ENCODE peak calls at places on chromosome 12, in eight cellular contexts. One of them, this sample, is unnamed.

GRCh38 chr12:69168828-69169227 is 70.5 kb upstream of the CPSF6 start:
- DNase-seq in activated CD4-positive, alpha-beta memory T cell treated with anti-CD3 and anti-CD28 coated beads, Interleukin-2, amount 10 ng/mL, durations not matched to agents 7 days and 5 days: no peak
- DNase-seq in stimulated activated CD8-positive, alpha-beta memory T cell treated with anti-CD3 and anti-CD28 coated beads, Interleukin-7, amount 100 ng/mL, for 1 hour: no peak
- DNase-seq in activated CD8-positive, alpha-beta T cell treated with anti-CD3 and anti-CD28 coated beads, Interleukin-2, amount 10 ng/mL, durations not matched to agents 7 days and 5 days: no peak
- DNase-seq in H9: no peak
- DNase-seq in amniotic stem cell: no peak
- DNase-seq in neural crest cell: no peak
- DNase-seq in pulmonary artery endothelial cell: no peak
- DNase-seq in this sample: no peak

GRCh38 chr12:121893901-121894540 is 5.4 kb downstream of the PSMD9 start:
- DNase-seq in pulmonary artery endothelial cell: peak; percentile 17
- DNase-seq in neural crest cell: no peak
- DNase-seq in activated CD4-positive, alpha-beta memory T cell treated with anti-CD3 and anti-CD28 coated beads, Interleukin-2, amount 10 ng/mL, durations not matched to agents 7 days and 5 days: no peak
- DNase-seq in activated CD8-positive, alpha-beta T cell treated with anti-CD3 and anti-CD28 coated beads, Interleukin-2, amount 10 ng/mL, durations not matched to agents 7 days and 5 days: peak; percentile 41
- DNase-seq in H9: peak; percentile 66
- DNase-seq in amniotic stem cell: peak; percentile 29
- DNase-seq in stimulated activated CD8-positive, alpha-beta memory T cell treated with anti-CD3 and anti-CD28 coated beads, Interleukin-7, amount 100 ng/mL, for 1 hour: no peak
- DNase-seq in this sample: no peak

GRCh38 chr12:103930787-103931536 is 752 bp downstream of the HSP90B1 start:
- DNase-seq in activated CD8-positive, alpha-beta T cell treated with anti-CD3 and anti-CD28 coated beads, Interleukin-2, amount 10 ng/mL, durations not matched to agents 7 days and 5 days: no peak
- DNase-seq in neural crest cell: peak; percentile 6
- DNase-seq in stimulated activated CD8-positive, alpha-beta memory T cell treated with anti-CD3 and anti-CD28 coated beads, Interleukin-7, amount 100 ng/mL, for 1 hour: no peak
- DNase-seq in activated CD4-positive, alpha-beta memory T cell treated with anti-CD3 and anti-CD28 coated beads, Interleukin-2, amount 10 ng/mL, durations not matched to agents 7 days and 5 days: peak; percentile 25
- DNase-seq in amniotic stem cell: no peak
- DNase-seq in H9: peak; percentile 32
- DNase-seq in pulmonary artery endothelial cell: no peak
- DNase-seq in this sample: no peak

GRCh38 chr12:27498761-27499160 is 25.2 kb upstream of the PPFIBP1 start:
- DNase-seq in activated CD4-positive, alpha-beta memory T cell treated with anti-CD3 and anti-CD28 coated beads, Interleukin-2, amount 10 ng/mL, durations not matched to agents 7 days and 5 days: no peak
- DNase-seq in neural crest cell: no peak
- DNase-seq in H9: no peak
- DNase-seq in activated CD8-positive, alpha-beta T cell treated with anti-CD3 and anti-CD28 coated beads, Interleukin-2, amount 10 ng/mL, durations not matched to agents 7 days and 5 days: no peak
- DNase-seq in pulmonary artery endothelial cell: no peak
- DNase-seq in amniotic stem cell: no peak
- DNase-seq in stimulated activated CD8-positive, alpha-beta memory T cell treated with anti-CD3 and anti-CD28 coated beads, Interleukin-7, amount 100 ng/mL, for 1 hour: no peak
- DNase-seq in this sample: no peak

GRCh38 chr12:40312982-40313576 is 88.3 kb downstream of the LRRK2 start:
- DNase-seq in stimulated activated CD8-positive, alpha-beta memory T cell treated with anti-CD3 and anti-CD28 coated beads, Interleukin-7, amount 100 ng/mL, for 1 hour: no peak
- DNase-seq in activated CD4-positive, alpha-beta memory T cell treated with anti-CD3 and anti-CD28 coated beads, Interleukin-2, amount 10 ng/mL, durations not matched to agents 7 days and 5 days: no peak
- DNase-seq in H9: no peak
- DNase-seq in activated CD8-positive, alpha-beta T cell treated with anti-CD3 and anti-CD28 coated beads, Interleukin-2, amount 10 ng/mL, durations not matched to agents 7 days and 5 days: no peak
- DNase-seq in pulmonary artery endothelial cell: peak; percentile 8
- DNase-seq in amniotic stem cell: peak; percentile 14
- DNase-seq in neural crest cell: no peak
- DNase-seq in this sample: no peak

GRCh38 chr12:6462234-6462995 is 8.1 kb downstream of the VAMP1 start:
- DNase-seq in pulmonary artery endothelial cell: no peak
- DNase-seq in activated CD8-positive, alpha-beta T cell treated with anti-CD3 and anti-CD28 coated beads, Interleukin-2, amount 10 ng/mL, durations not matched to agents 7 days and 5 days: peak; percentile 62
- DNase-seq in stimulated activated CD8-positive, alpha-beta memory T cell treated with anti-CD3 and anti-CD28 coated beads, Interleukin-7, amount 100 ng/mL, for 1 hour: no peak
- DNase-seq in H9: no peak
- DNase-seq in neural crest cell: no peak
- DNase-seq in amniotic stem cell: no peak
- DNase-seq in activated CD4-positive, alpha-beta memory T cell treated with anti-CD3 and anti-CD28 coated beads, Interleukin-2, amount 10 ng/mL, durations not matched to agents 7 days and 5 days: peak; percentile 51
- DNase-seq in this sample: peak; percentile 57

GRCh38 chr12:100826323-100826722 is 31.7 kb downstream of the ANO4 start:
- DNase-seq in neural crest cell: peak; percentile 60
- DNase-seq in pulmonary artery endothelial cell: no peak
- DNase-seq in activated CD8-positive, alpha-beta T cell treated with anti-CD3 and anti-CD28 coated beads, Interleukin-2, amount 10 ng/mL, durations not matched to agents 7 days and 5 days: peak; percentile 46
- DNase-seq in stimulated activated CD8-positive, alpha-beta memory T cell treated with anti-CD3 and anti-CD28 coated beads, Interleukin-7, amount 100 ng/mL, for 1 hour: no peak
- DNase-seq in amniotic stem cell: peak; percentile 29
- DNase-seq in H9: peak; percentile 55
- DNase-seq in activated CD4-positive, alpha-beta memory T cell treated with anti-CD3 and anti-CD28 coated beads, Interleukin-2, amount 10 ng/mL, durations not matched to agents 7 days and 5 days: peak; percentile 29
- DNase-seq in this sample: no peak

GRCh38 chr12:124700810-124701594 is 133.6 kb upstream of the NCOR2 start:
- DNase-seq in amniotic stem cell: no peak
- DNase-seq in activated CD4-positive, alpha-beta memory T cell treated with anti-CD3 and anti-CD28 coated beads, Interleukin-2, amount 10 ng/mL, durations not matched to agents 7 days and 5 days: no peak
- DNase-seq in neural crest cell: no peak
- DNase-seq in stimulated activated CD8-positive, alpha-beta memory T cell treated with anti-CD3 and anti-CD28 coated beads, Interleukin-7, amount 100 ng/mL, for 1 hour: no peak
- DNase-seq in pulmonary artery endothelial cell: no peak
- DNase-seq in activated CD8-positive, alpha-beta T cell treated with anti-CD3 and anti-CD28 coated beads, Interleukin-2, amount 10 ng/mL, durations not matched to agents 7 days and 5 days: no peak
- DNase-seq in H9: peak; percentile 34
- DNase-seq in this sample: no peak

GRCh38 chr12:25054783-25055144 is 105.9 kb upstream of the BCAT1 start:
- DNase-seq in amniotic stem cell: no peak
- DNase-seq in stimulated activated CD8-positive, alpha-beta memory T cell treated with anti-CD3 and anti-CD28 coated beads, Interleukin-7, amount 100 ng/mL, for 1 hour: no peak
- DNase-seq in activated CD4-positive, alpha-beta memory T cell treated with anti-CD3 and anti-CD28 coated beads, Interleukin-2, amount 10 ng/mL, durations not matched to agents 7 days and 5 days: peak; percentile 75
- DNase-seq in pulmonary artery endothelial cell: no peak
- DNase-seq in neural crest cell: no peak
- DNase-seq in H9: no peak
- DNase-seq in activated CD8-positive, alpha-beta T cell treated with anti-CD3 and anti-CD28 coated beads, Interleukin-2, amount 10 ng/mL, durations not matched to agents 7 days and 5 days: peak; percentile 76
- DNase-seq in this sample: no peak

GRCh38 chr12:3901116-3901515 is 27.9 kb upstream of the PARP11 start:
- DNase-seq in neural crest cell: no peak
- DNase-seq in amniotic stem cell: no peak
- DNase-seq in activated CD4-positive, alpha-beta memory T cell treated with anti-CD3 and anti-CD28 coated beads, Interleukin-2, amount 10 ng/mL, durations not matched to agents 7 days and 5 days: no peak
- DNase-seq in H9: no peak
- DNase-seq in pulmonary artery endothelial cell: no peak
- DNase-seq in stimulated activated CD8-positive, alpha-beta memory T cell treated with anti-CD3 and anti-CD28 coated beads, Interleukin-7, amount 100 ng/mL, for 1 hour: no peak
- DNase-seq in activated CD8-positive, alpha-beta T cell treated with anti-CD3 and anti-CD28 coated beads, Interleukin-2, amount 10 ng/mL, durations not matched to agents 7 days and 5 days: no peak
- DNase-seq in this sample: no peak

GRCh38 chr12:124938606-124939427 is 24.4 kb upstream of the UBC start:
- DNase-seq in activated CD4-positive, alpha-beta memory T cell treated with anti-CD3 and anti-CD28 coated beads, Interleukin-2, amount 10 ng/mL, durations not matched to agents 7 days and 5 days: peak; percentile 66
- DNase-seq in stimulated activated CD8-positive, alpha-beta memory T cell treated with anti-CD3 and anti-CD28 coated beads, Interleukin-7, amount 100 ng/mL, for 1 hour: no peak
- DNase-seq in activated CD8-positive, alpha-beta T cell treated with anti-CD3 and anti-CD28 coated beads, Interleukin-2, amount 10 ng/mL, durations not matched to agents 7 days and 5 days: peak; percentile 79
- DNase-seq in neural crest cell: no peak
- DNase-seq in pulmonary artery endothelial cell: peak; percentile 78
- DNase-seq in amniotic stem cell: no peak
- DNase-seq in H9: peak; percentile 71
- DNase-seq in this sample: no peak

GRCh38 chr12:76043377-76043776 is 11.8 kb upstream of the PHLDA1 start:
- DNase-seq in amniotic stem cell: no peak
- DNase-seq in activated CD8-positive, alpha-beta T cell treated with anti-CD3 and anti-CD28 coated beads, Interleukin-2, amount 10 ng/mL, durations not matched to agents 7 days and 5 days: no peak
- DNase-seq in activated CD4-positive, alpha-beta memory T cell treated with anti-CD3 and anti-CD28 coated beads, Interleukin-2, amount 10 ng/mL, durations not matched to agents 7 days and 5 days: no peak
- DNase-seq in pulmonary artery endothelial cell: no peak
- DNase-seq in neural crest cell: no peak
- DNase-seq in stimulated activated CD8-positive, alpha-beta memory T cell treated with anti-CD3 and anti-CD28 coated beads, Interleukin-7, amount 100 ng/mL, for 1 hour: no peak
- DNase-seq in H9: no peak
- DNase-seq in this sample: no peak

GRCh38 chr12:66823857-66824570 is 145.1 kb upstream of the GRIP1 start:
- DNase-seq in H9: no peak
- DNase-seq in neural crest cell: no peak
- DNase-seq in pulmonary artery endothelial cell: no peak
- DNase-seq in activated CD8-positive, alpha-beta T cell treated with anti-CD3 and anti-CD28 coated beads, Interleukin-2, amount 10 ng/mL, durations not matched to agents 7 days and 5 days: no peak
- DNase-seq in stimulated activated CD8-positive, alpha-beta memory T cell treated with anti-CD3 and anti-CD28 coated beads, Interleukin-7, amount 100 ng/mL, for 1 hour: no peak
- DNase-seq in amniotic stem cell: no peak
- DNase-seq in activated CD4-positive, alpha-beta memory T cell treated with anti-CD3 and anti-CD28 coated beads, Interleukin-2, amount 10 ng/mL, durations not matched to agents 7 days and 5 days: no peak
- DNase-seq in this sample: no peak

GRCh38 chr12:14454098-14454907 is 88.8 kb downstream of the ATF7IP start:
- DNase-seq in activated CD4-positive, alpha-beta memory T cell treated with anti-CD3 and anti-CD28 coated beads, Interleukin-2, amount 10 ng/mL, durations not matched to agents 7 days and 5 days: peak; percentile 44
- DNase-seq in stimulated activated CD8-positive, alpha-beta memory T cell treated with anti-CD3 and anti-CD28 coated beads, Interleukin-7, amount 100 ng/mL, for 1 hour: no peak
- DNase-seq in neural crest cell: no peak
- DNase-seq in activated CD8-positive, alpha-beta T cell treated with anti-CD3 and anti-CD28 coated beads, Interleukin-2, amount 10 ng/mL, durations not matched to agents 7 days and 5 days: peak; percentile 59
- DNase-seq in pulmonary artery endothelial cell: peak; percentile 11
- DNase-seq in H9: peak; percentile 86
- DNase-seq in amniotic stem cell: no peak
- DNase-seq in this sample: no peak

GRCh38 chr12:89345830-89346740 is 6.2 kb downstream of the DUSP6 start:
- DNase-seq in stimulated activated CD8-positive, alpha-beta memory T cell treated with anti-CD3 and anti-CD28 coated beads, Interleukin-7, amount 100 ng/mL, for 1 hour: no peak
- DNase-seq in H9: peak; percentile 92
- DNase-seq in amniotic stem cell: no peak
- DNase-seq in activated CD4-positive, alpha-beta memory T cell treated with anti-CD3 and anti-CD28 coated beads, Interleukin-2, amount 10 ng/mL, durations not matched to agents 7 days and 5 days: peak; percentile 75
- DNase-seq in pulmonary artery endothelial cell: peak; percentile 97
- DNase-seq in neural crest cell: peak; percentile 58
- DNase-seq in activated CD8-positive, alpha-beta T cell treated with anti-CD3 and anti-CD28 coated beads, Interleukin-2, amount 10 ng/mL, durations not matched to agents 7 days and 5 days: peak; percentile 76
- DNase-seq in this sample: no peak

GRCh38 chr12:92556622-92557421 is 146.0 kb upstream of the PLEKHG7 start:
- DNase-seq in activated CD8-positive, alpha-beta T cell treated with anti-CD3 and anti-CD28 coated beads, Interleukin-2, amount 10 ng/mL, durations not matched to agents 7 days and 5 days: no peak
- DNase-seq in neural crest cell: no peak
- DNase-seq in H9: no peak
- DNase-seq in stimulated activated CD8-positive, alpha-beta memory T cell treated with anti-CD3 and anti-CD28 coated beads, Interleukin-7, amount 100 ng/mL, for 1 hour: no peak
- DNase-seq in pulmonary artery endothelial cell: no peak
- DNase-seq in activated CD4-positive, alpha-beta memory T cell treated with anti-CD3 and anti-CD28 coated beads, Interleukin-2, amount 10 ng/mL, durations not matched to agents 7 days and 5 days: no peak
- DNase-seq in amniotic stem cell: no peak
- DNase-seq in this sample: no peak

GRCh38 chr12:85968606-85969005 is 94.5 kb downstream of the NTS start:
- DNase-seq in amniotic stem cell: no peak
- DNase-seq in pulmonary artery endothelial cell: no peak
- DNase-seq in activated CD8-positive, alpha-beta T cell treated with anti-CD3 and anti-CD28 coated beads, Interleukin-2, amount 10 ng/mL, durations not matched to agents 7 days and 5 days: no peak
- DNase-seq in H9: no peak
- DNase-seq in activated CD4-positive, alpha-beta memory T cell treated with anti-CD3 and anti-CD28 coated beads, Interleukin-2, amount 10 ng/mL, durations not matched to agents 7 days and 5 days: no peak
- DNase-seq in neural crest cell: no peak
- DNase-seq in stimulated activated CD8-positive, alpha-beta memory T cell treated with anti-CD3 and anti-CD28 coated beads, Interleukin-7, amount 100 ng/mL, for 1 hour: no peak
- DNase-seq in this sample: no peak

GRCh38 chr12:24393105-24393504 is 443.6 kb upstream of the SOX5 start:
- DNase-seq in stimulated activated CD8-positive, alpha-beta memory T cell treated with anti-CD3 and anti-CD28 coated beads, Interleukin-7, amount 100 ng/mL, for 1 hour: no peak
- DNase-seq in activated CD8-positive, alpha-beta T cell treated with anti-CD3 and anti-CD28 coated beads, Interleukin-2, amount 10 ng/mL, durations not matched to agents 7 days and 5 days: no peak
- DNase-seq in neural crest cell: no peak
- DNase-seq in activated CD4-positive, alpha-beta memory T cell treated with anti-CD3 and anti-CD28 coated beads, Interleukin-2, amount 10 ng/mL, durations not matched to agents 7 days and 5 days: no peak
- DNase-seq in pulmonary artery endothelial cell: no peak
- DNase-seq in H9: no peak
- DNase-seq in amniotic stem cell: no peak
- DNase-seq in this sample: no peak

GRCh38 chr12:132026061-132026795 is 76.5 kb downstream of the EP400 start:
- DNase-seq in stimulated activated CD8-positive, alpha-beta memory T cell treated with anti-CD3 and anti-CD28 coated beads, Interleukin-7, amount 100 ng/mL, for 1 hour: no peak
- DNase-seq in neural crest cell: no peak
- DNase-seq in H9: no peak
- DNase-seq in activated CD8-positive, alpha-beta T cell treated with anti-CD3 and anti-CD28 coated beads, Interleukin-2, amount 10 ng/mL, durations not matched to agents 7 days and 5 days: no peak
- DNase-seq in activated CD4-positive, alpha-beta memory T cell treated with anti-CD3 and anti-CD28 coated beads, Interleukin-2, amount 10 ng/mL, durations not matched to agents 7 days and 5 days: no peak
- DNase-seq in amniotic stem cell: no peak
- DNase-seq in pulmonary artery endothelial cell: no peak
- DNase-seq in this sample: no peak

GRCh38 chr12:52197371-52198231 is 5.8 kb upstream of the KRT80 start:
- DNase-seq in amniotic stem cell: no peak
- DNase-seq in neural crest cell: no peak
- DNase-seq in activated CD4-positive, alpha-beta memory T cell treated with anti-CD3 and anti-CD28 coated beads, Interleukin-2, amount 10 ng/mL, durations not matched to agents 7 days and 5 days: no peak
- DNase-seq in activated CD8-positive, alpha-beta T cell treated with anti-CD3 and anti-CD28 coated beads, Interleukin-2, amount 10 ng/mL, durations not matched to agents 7 days and 5 days: no peak
- DNase-seq in H9: no peak
- DNase-seq in pulmonary artery endothelial cell: no peak
- DNase-seq in stimulated activated CD8-positive, alpha-beta memory T cell treated with anti-CD3 and anti-CD28 coated beads, Interleukin-7, amount 100 ng/mL, for 1 hour: no peak
- DNase-seq in this sample: no peak

GRCh38 chr12:101108130-101108529 is 101.9 kb downstream of the SLC5A8 start:
- DNase-seq in H9: peak; percentile 49
- DNase-seq in neural crest cell: no peak
- DNase-seq in pulmonary artery endothelial cell: no peak
- DNase-seq in activated CD8-positive, alpha-beta T cell treated with anti-CD3 and anti-CD28 coated beads, Interleukin-2, amount 10 ng/mL, durations not matched to agents 7 days and 5 days: no peak
- DNase-seq in activated CD4-positive, alpha-beta memory T cell treated with anti-CD3 and anti-CD28 coated beads, Interleukin-2, amount 10 ng/mL, durations not matched to agents 7 days and 5 days: no peak
- DNase-seq in amniotic stem cell: no peak
- DNase-seq in stimulated activated CD8-positive, alpha-beta memory T cell treated with anti-CD3 and anti-CD28 coated beads, Interleukin-7, amount 100 ng/mL, for 1 hour: no peak
- DNase-seq in this sample: no peak

This sample was measured in mesenteric fat pad.